ENCODE peak calls at places on chromosome 14, in seven cellular contexts. Q, W, F, Z, V, M and Y are unnamed samples.

GRCh38 chr14:29896354-29896768 is 31.3 kb downstream of the PRKD1 start:
- DNase-seq in Q (no peak), W (no peak), F (no peak), Z (no peak), V (no peak), M (no peak), Y (no peak)

GRCh38 chr14:99946652-99947489 is 118.4 kb upstream of the EVL start:
- DNase-seq in Q (peak), W (no peak), F (no peak), Z (peak), V (peak), M (peak), Y (no peak)

GRCh38 chr14:93106541-93107156 is 9.1 kb downstream of the ITPK1 start:
- DNase-seq in Q (no peak), W (no peak), F (no peak), Z (no peak), V (peak), M (no peak), Y (no peak)

GRCh38 chr14:104109121-104109541 is 23.6 kb downstream of the ASPG start:
- DNase-seq in Q (no peak), W (peak), F (peak), Z (peak), V (no peak), M (peak), Y (no peak)

GRCh38 chr14:94320243-94320642 is 2.9 kb downstream of the SERPINA6 start:
- DNase-seq in Q (no peak), W (no peak), F (no peak), Z (no peak), V (peak), M (peak), Y (no peak)

GRCh38 chr14:23632461-23633159 is 3.6 kb upstream of the DHRS2 start:
- DNase-seq in Q (no peak), W (no peak), F (no peak), Z (peak), V (no peak), M (no peak), Y (no peak)

GRCh38 chr14:101854366-101854765 is 92.9 kb downstream of the PPP2R5C start:
- DNase-seq in Q (no peak), W (no peak), F (no peak), Z (no peak), V (no peak), M (no peak), Y (no peak)

GRCh38 chr14:86129426-86129825 is 599.5 kb downstream of the FLRT2 start:
- DNase-seq in Q (no peak), W (no peak), F (peak), Z (no peak), V (no peak), M (no peak), Y (no peak)

GRCh38 chr14:65237956-65238355 is 135.6 kb upstream of the MAX start:
- DNase-seq in Q (no peak), W (no peak), F (no peak), Z (no peak), V (no peak), M (no peak), Y (no peak)

GRCh38 chr14:64943556-64943955 is 1.0 kb upstream of the GPX2 start:
- DNase-seq in Q (no peak), W (no peak), F (peak), Z (no peak), V (peak), M (peak), Y (no peak)

GRCh38 chr14:74249433-74250375 is 10.5 kb downstream of the VSX2 start:
- DNase-seq in Q (no peak), W (no peak), F (no peak), Z (no peak), V (no peak), M (no peak), Y (no peak)
- TF ChIP-seq CTCF in Q (no peak), W (no peak), F (no peak), Z (no peak), V (no peak), M (no peak), Y (no peak)

GRCh38 chr14:47425302-47425701 is 250.1 kb downstream of the MDGA2 start:
- DNase-seq in Q (no peak), W (no peak), F (no peak), Z (no peak), V (no peak), M (no peak), Y (no peak)

DNA sequence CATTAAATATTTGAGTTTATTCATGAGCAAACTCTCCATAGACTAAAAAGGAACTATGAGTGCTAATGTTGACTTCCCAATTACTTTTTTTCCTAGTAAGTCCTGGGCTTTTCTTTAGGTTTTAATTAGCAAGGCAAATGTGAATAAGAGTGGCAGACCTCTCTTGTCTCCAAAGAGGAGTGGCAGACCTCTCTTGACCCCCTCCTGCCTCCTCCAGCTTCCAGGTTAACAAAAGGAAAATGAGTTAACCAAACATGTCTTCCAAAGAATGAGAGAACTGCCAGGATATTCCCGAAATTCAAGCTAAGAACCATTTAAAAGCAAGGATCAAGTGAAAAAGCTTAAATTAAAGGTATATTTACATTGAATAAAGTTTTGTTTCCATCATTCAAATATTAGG is 253.2 kb downstream of the MDGA2 start:
- DNase-seq in Q (no peak), W (no peak), F (no peak), Z (no peak), V (no peak), M (no peak), Y (no peak)
- H3K4me3 ChIP-seq in Q (no peak), W (no peak), F (no peak), Z (no peak), V (no peak), M (no peak), Y (no peak)

DNA sequence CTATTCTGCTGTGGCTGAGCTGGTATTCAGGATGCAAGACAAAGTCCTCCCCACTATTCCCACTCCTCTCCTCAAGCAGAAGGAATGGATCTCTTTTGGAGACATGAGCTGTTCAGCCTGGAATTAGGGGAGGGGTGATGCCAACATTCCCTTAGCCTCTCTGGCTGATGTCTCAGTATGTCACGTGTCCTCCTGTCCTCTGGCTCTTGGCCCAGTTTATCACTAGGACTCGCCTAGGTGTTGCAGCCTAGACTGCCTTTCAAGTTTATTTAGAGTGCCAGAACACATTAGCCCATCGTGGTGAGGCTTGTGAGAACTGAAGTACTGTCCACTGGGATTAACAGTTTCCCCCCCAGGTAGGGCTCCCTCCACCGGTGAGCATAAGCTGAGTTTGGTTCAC is 239.9 kb upstream of the MIS18BP1 start:
- DNase-seq in Q (no peak), W (no peak), F (no peak), Z (no peak), V (peak), M (no peak), Y (no peak)
- TF ChIP-seq CTCF in Q (no peak), W (no peak), F (no peak), Z (no peak), V (no peak), M (no peak), Y (no peak)

DNA sequence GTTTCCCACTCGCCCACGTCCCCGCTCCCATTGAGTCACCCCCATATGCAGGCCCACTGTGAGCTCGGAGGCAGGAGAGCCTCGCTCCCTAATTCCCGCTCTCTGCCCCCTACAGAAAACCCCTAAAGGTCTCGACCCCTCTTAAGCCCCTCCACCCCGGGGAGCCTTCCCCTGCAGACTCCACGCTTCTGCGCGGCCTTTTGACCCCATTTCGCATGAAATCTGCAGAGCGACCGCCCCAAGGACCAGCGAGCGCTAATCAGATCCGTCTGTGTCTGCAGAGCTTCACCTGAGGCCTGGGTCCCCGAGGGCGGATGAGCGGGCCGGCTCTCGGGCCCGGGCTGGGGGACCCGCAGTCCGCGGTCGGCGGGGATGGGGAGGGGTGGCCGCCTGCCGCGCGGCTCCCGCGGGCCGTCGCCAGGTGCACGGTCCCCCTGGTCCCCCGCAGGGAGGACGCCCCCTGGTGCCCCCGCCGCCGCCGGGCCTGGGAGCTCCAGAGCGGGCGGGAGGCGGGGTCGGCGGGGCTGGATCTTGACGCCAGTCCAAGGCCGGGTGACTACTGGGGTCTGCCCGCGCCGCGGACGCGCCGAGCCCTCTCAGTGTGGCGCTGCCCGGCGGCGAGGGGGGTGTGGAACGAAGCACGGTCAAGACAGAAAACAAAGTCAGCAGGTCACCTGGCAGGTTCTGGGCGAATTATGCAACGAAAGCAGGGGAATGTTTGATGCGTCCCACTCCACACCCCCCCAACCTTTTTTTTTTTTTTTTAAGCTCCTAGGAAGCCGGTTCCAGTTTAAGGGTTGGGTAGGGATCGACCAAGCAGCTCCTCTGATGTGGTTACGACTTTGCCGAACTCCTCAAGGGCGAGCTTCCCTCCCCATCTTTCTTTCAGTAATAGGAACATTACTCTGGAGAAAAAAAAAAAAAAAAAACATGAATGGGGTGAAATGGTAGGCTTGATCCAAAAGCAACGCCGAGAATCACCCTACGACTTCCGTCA is 9.9 kb downstream of the BMP4 start:
- DNase-seq in Q (no peak), W (peak), F (no peak), Z (peak), V (peak), M (no peak), Y (no peak)
- H3K4me3 ChIP-seq in Q (no peak), W (no peak), F (no peak), Z (no peak), V (peak), M (peak), Y (no peak)

GRCh38 chr14:51157012-51157411 is 62.1 kb upstream of the TRIM9 start:
- DNase-seq in Q (no peak), W (no peak), F (no peak), Z (peak), V (no peak), M (no peak), Y (peak)
- TF ChIP-seq CTCF in Q (no peak), W (no peak), F (no peak), Z (peak), V (peak), M (no peak), Y (peak)